ENCODE peak calls at places on chromosomes 5 and 9, in four cellular contexts. A, J, Q and Z are unnamed samples.

GRCh38 chr5:76831108-76831447 is 12.2 kb downstream of the F2RL1 start:
- DNase-seq in A (no peak), J (peak), Q (no peak), Z (no peak)

GRCh38 chr9:7081065-7081600 is 323.4 kb downstream of the KDM4C start:
- DNase-seq in A (no peak), J (no peak), Q (no peak), Z (no peak)

GRCh38 chr5:51028394-51028793 is 354.9 kb upstream of the ISL1 start:
- DNase-seq in A (no peak), J (no peak), Q (no peak), Z (no peak)

GRCh38 chr9:80509358-80509757 is 937.6 kb downstream of the TLE4 start:
- DNase-seq in A (no peak), J (no peak), Q (no peak), Z (no peak)

GRCh38 chr9:134378901-134379338 is 52.7 kb downstream of the RXRA start:
- DNase-seq in A (no peak), J (peak), Q (no peak), Z (no peak)

GRCh38 chr5:143229896-143230675 is 173.4 kb downstream of the NR3C1 start:
- DNase-seq in A (no peak), J (peak), Q (peak), Z (no peak)

GRCh38 chr9:2817987-2818386 is 25.9 kb downstream of the PUM3 start:
- DNase-seq in A (no peak), J (peak), Q (no peak), Z (no peak)

GRCh38 chr9:81902601-81903000 is 25.6 kb upstream of the SPATA31D4 start:
- DNase-seq in A (no peak), J (peak), Q (no peak), Z (no peak)

GRCh38 chr9:42852133-42852532 is 668.7 kb downstream of the SPATA31A6 start:
- DNase-seq in A (no peak), J (peak), Q (no peak), Z (no peak)

GRCh38 chr5:139667730-139668063 is 19.5 kb downstream of the CXXC5 start:
- DNase-seq in A (no peak), J (peak), Q (no peak), Z (no peak)